ENCODE peak calls at places on chromosomes 2 and 18, in five cellular contexts. One of them, this sample, is unnamed.

GRCh38 chr2:144597894-144598593 is 78.1 kb upstream of the ZEB2 start:
- DNase-seq in stimulated activated CD4-positive, alpha-beta T cell treated with anti-CD3 and anti-CD28 coated beads, Interleukin-2, amount 100 ng/mL, for 24 hours: no peak
- DNase-seq in GM03348: no peak
- DNase-seq in A172: no peak
- DNase-seq in endothelial cell: no peak
- DNase-seq in this sample: no peak

GRCh38 chr2:231709636-231709980 is 1.3 kb downstream of the PTMA start:
- DNase-seq in A172: no peak
- DNase-seq in GM03348: no peak
- DNase-seq in stimulated activated CD4-positive, alpha-beta T cell treated with anti-CD3 and anti-CD28 coated beads, Interleukin-2, amount 100 ng/mL, for 24 hours: no peak
- DNase-seq in endothelial cell: no peak
- DNase-seq in this sample: no peak

GRCh38 chr18:13797157-13797611 is 26.8 kb upstream of the MC5R start:
- DNase-seq in stimulated activated CD4-positive, alpha-beta T cell treated with anti-CD3 and anti-CD28 coated beads, Interleukin-2, amount 100 ng/mL, for 24 hours: no peak
- DNase-seq in endothelial cell: no peak
- DNase-seq in GM03348: no peak
- DNase-seq in A172: peak
- DNase-seq in this sample: peak

GRCh38 chr2:95043300-95043786 is 17.8 kb downstream of the MAL start:
- DNase-seq in GM03348: peak
- DNase-seq in stimulated activated CD4-positive, alpha-beta T cell treated with anti-CD3 and anti-CD28 coated beads, Interleukin-2, amount 100 ng/mL, for 24 hours: no peak
- DNase-seq in endothelial cell: no peak
- DNase-seq in A172: peak
- DNase-seq in this sample: peak

GRCh38 chr2:10170256-10170655 is 47.7 kb downstream of the RRM2 start:
- DNase-seq in endothelial cell: no peak
- DNase-seq in GM03348: no peak
- DNase-seq in stimulated activated CD4-positive, alpha-beta T cell treated with anti-CD3 and anti-CD28 coated beads, Interleukin-2, amount 100 ng/mL, for 24 hours: no peak
- DNase-seq in A172: peak
- DNase-seq in this sample: peak

GRCh38 chr2:119229716-119230115 is 6.1 kb downstream of the STEAP3 start:
- DNase-seq in endothelial cell: no peak
- DNase-seq in A172: no peak
- DNase-seq in GM03348: no peak
- DNase-seq in stimulated activated CD4-positive, alpha-beta T cell treated with anti-CD3 and anti-CD28 coated beads, Interleukin-2, amount 100 ng/mL, for 24 hours: no peak
- DNase-seq in this sample: no peak

GRCh38 chr2:172806426-172807008 is 70.9 kb downstream of the RAPGEF4 start:
- DNase-seq in GM03348: peak
- DNase-seq in stimulated activated CD4-positive, alpha-beta T cell treated with anti-CD3 and anti-CD28 coated beads, Interleukin-2, amount 100 ng/mL, for 24 hours: no peak
- DNase-seq in A172: peak
- DNase-seq in endothelial cell: no peak
- DNase-seq in this sample: peak

GRCh38 chr2:173659522-173659921 is 304.9 kb downstream of the CDCA7 start:
- DNase-seq in stimulated activated CD4-positive, alpha-beta T cell treated with anti-CD3 and anti-CD28 coated beads, Interleukin-2, amount 100 ng/mL, for 24 hours: no peak
- DNase-seq in GM03348: no peak
- DNase-seq in endothelial cell: no peak
- DNase-seq in A172: no peak
- DNase-seq in this sample: no peak

GRCh38 chr18:74722237-74722636 is 124.6 kb downstream of the ZNF407 start:
- DNase-seq in stimulated activated CD4-positive, alpha-beta T cell treated with anti-CD3 and anti-CD28 coated beads, Interleukin-2, amount 100 ng/mL, for 24 hours: no peak
- DNase-seq in endothelial cell: no peak
- DNase-seq in A172: no peak
- DNase-seq in GM03348: peak
- DNase-seq in this sample: peak

GRCh38 chr2:8573234-8573941 is 108.5 kb upstream of the ID2 start:
- DNase-seq in stimulated activated CD4-positive, alpha-beta T cell treated with anti-CD3 and anti-CD28 coated beads, Interleukin-2, amount 100 ng/mL, for 24 hours: no peak
- DNase-seq in endothelial cell: no peak
- DNase-seq in GM03348: no peak
- DNase-seq in A172: no peak
- DNase-seq in this sample: no peak

GRCh38 chr2:27954771-27955384 is 64.3 kb downstream of the BABAM2 start:
- DNase-seq in stimulated activated CD4-positive, alpha-beta T cell treated with anti-CD3 and anti-CD28 coated beads, Interleukin-2, amount 100 ng/mL, for 24 hours: peak
- DNase-seq in endothelial cell: peak
- DNase-seq in A172: peak
- DNase-seq in GM03348: peak
- DNase-seq in this sample: peak

GRCh38 chr18:36942264-36942663 is 113.3 kb downstream of the KIAA1328 start:
- DNase-seq in stimulated activated CD4-positive, alpha-beta T cell treated with anti-CD3 and anti-CD28 coated beads, Interleukin-2, amount 100 ng/mL, for 24 hours: no peak
- DNase-seq in GM03348: peak
- DNase-seq in A172: peak
- DNase-seq in endothelial cell: peak
- DNase-seq in this sample: peak

GRCh38 chr2:65655000-65655399 is 222.6 kb upstream of the SPRED2 start:
- DNase-seq in GM03348: no peak
- DNase-seq in endothelial cell: no peak
- DNase-seq in stimulated activated CD4-positive, alpha-beta T cell treated with anti-CD3 and anti-CD28 coated beads, Interleukin-2, amount 100 ng/mL, for 24 hours: no peak
- DNase-seq in A172: no peak
- DNase-seq in this sample: no peak

GRCh38 chr2:220202066-220202465 is 574.6 kb downstream of the SLC4A3 start:
- DNase-seq in stimulated activated CD4-positive, alpha-beta T cell treated with anti-CD3 and anti-CD28 coated beads, Interleukin-2, amount 100 ng/mL, for 24 hours: no peak
- DNase-seq in GM03348: no peak
- DNase-seq in endothelial cell: no peak
- DNase-seq in A172: no peak
- DNase-seq in this sample: no peak

GRCh38 chr2:205763708-205764501 is 81.6 kb downstream of the NRP2 start:
- DNase-seq in endothelial cell: peak
- DNase-seq in A172: no peak
- DNase-seq in GM03348: peak
- DNase-seq in stimulated activated CD4-positive, alpha-beta T cell treated with anti-CD3 and anti-CD28 coated beads, Interleukin-2, amount 100 ng/mL, for 24 hours: peak
- DNase-seq in this sample: peak

GRCh38 chr2:241096979-241097378 is 5.1 kb downstream of the MTERF4 start:
- DNase-seq in endothelial cell: no peak
- DNase-seq in GM03348: no peak
- DNase-seq in stimulated activated CD4-positive, alpha-beta T cell treated with anti-CD3 and anti-CD28 coated beads, Interleukin-2, amount 100 ng/mL, for 24 hours: no peak
- DNase-seq in A172: no peak
- DNase-seq in this sample: no peak

GRCh38 chr18:38256366-38256765 is 690.8 kb upstream of the CELF4 start:
- DNase-seq in stimulated activated CD4-positive, alpha-beta T cell treated with anti-CD3 and anti-CD28 coated beads, Interleukin-2, amount 100 ng/mL, for 24 hours: no peak
- DNase-seq in A172: peak
- DNase-seq in GM03348: no peak
- DNase-seq in endothelial cell: no peak
- DNase-seq in this sample: peak

This sample was measured in HT1080.